ENCODE peak calls at places on chromosomes 13 and 19, in five cellular contexts. L is cardiac fibroblast, V is NB4, G is SK-N-SH, C is activated gamma-delta T cell treated with Interleukin-2 at 50 U/mL for 16 hours. R is an unnamed sample.

GRCh38 chr13:49053215-49053614 is 77.5 kb downstream of the FNDC3A start:
- DNase-seq in V (no peak), C (no peak), G (no peak), L (no peak), R (no peak)

GRCh38 chr19:40642757-40643325 is 41.7 kb downstream of the LTBP4 start:
- DNase-seq in C (no peak), L (peak; percentile 29), G (no peak), V (no peak), R (no peak)

GRCh38 chr19:6048348-6048747 is 62.0 kb downstream of the RFX2 start:
- DNase-seq in G (peak; percentile 52), C (no peak), L (no peak), V (no peak), R (no peak)

GRCh38 chr13:93002071-93002470 is 224.5 kb upstream of the GPC6 start:
- DNase-seq in L (no peak), V (no peak), G (no peak), C (no peak), R (no peak)

GRCh38 chr13:20366056-20366455 is 133.9 kb upstream of the GJB6 start:
- DNase-seq in G (no peak), L (no peak), V (peak; percentile 12), C (no peak), R (no peak)

GRCh38 chr19:1055886-1056620 is 10.9 kb upstream of the ARHGAP45 start:
- DNase-seq in L (no peak), G (no peak), V (no peak), C (no peak), R (no peak)

GRCh38 chr13:112067121-112067741 is at the start of gene SOX1:
- DNase-seq in G (no peak), L (no peak), V (no peak), C (no peak), R (no peak)

GRCh38 chr13:74135306-74136088 is 1.3 kb upstream of the KLF12 start:
- DNase-seq in G (peak; percentile 92), L (peak; percentile 81), V (peak; percentile 22), C (peak; percentile 59), R (peak; percentile 75)

GRCh38 chr13:87122551-87122950 is 548.6 kb upstream of the SLITRK5 start:
- DNase-seq in V (peak; percentile 55), L (no peak), G (no peak), C (no peak), R (no peak)

GRCh38 chr19:35076026-35076370 is 34.5 kb downstream of the HPN start:
- DNase-seq in L (no peak), G (no peak), C (no peak), V (no peak), R (no peak)

GRCh38 chr19:10805758-10806247 is 30.2 kb downstream of the TMED1 start:
- DNase-seq in C (no peak), V (no peak), G (peak; percentile 33), L (no peak), R (no peak)

GRCh38 chr13:87810391-87810801 is 139.2 kb downstream of the SLITRK5 start:
- DNase-seq in G (no peak), C (no peak), V (no peak), L (no peak), R (no peak)

GRCh38 chr19:40348961-40349507 is 539 bp downstream of the PLD3 start:
- DNase-seq in C (no peak), L (peak; percentile 52), V (peak; percentile 37), G (peak; percentile 68), R (no peak)

GRCh38 chr13:112012004-112012704 is 54.8 kb upstream of the SOX1 start:
- DNase-seq in V (no peak), L (no peak), G (no peak), C (no peak), R (no peak)

GRCh38 chr19:55206664-55207500 is 2.4 kb downstream of the PTPRH start:
- DNase-seq in V (peak; percentile 82), C (no peak), L (peak; percentile 95), G (peak; percentile 96), R (peak; percentile 92)

GRCh38 chr13:81017525-81018152 is 676.7 kb upstream of the SPRY2 start:
- DNase-seq in L (peak; percentile 75), C (no peak), V (peak; percentile 48), G (peak; percentile 44), R (no peak)

GRCh38 chr19:34306213-34306661 is 51.9 kb downstream of the GARRE1 start:
- DNase-seq in C (no peak), L (no peak), V (no peak), G (no peak), R (no peak)

GRCh38 chr13:105937451-105937850 is 598.0 kb downstream of the EFNB2 start:
- DNase-seq in V (no peak), G (peak; percentile 50), L (no peak), C (no peak), R (peak; percentile 85)